ENCODE peak calls at places on chromosomes 5 and 9, in five cellular contexts. P, Y, N, J and X are unnamed samples.

GRCh38 chr5:15344954-15345353 is 155.0 kb upstream of the FBXL7 start:
- DNase-seq in P (no peak), Y (no peak), N (no peak), J (no peak), X (no peak)

GRCh38 chr9:135522931-135523330 is 1.7 kb downstream of the LCN1 start:
- DNase-seq in P (peak; percentile 65), Y (peak; percentile 53), N (no peak), J (no peak), X (no peak)

GRCh38 chr5:145345883-145346282 is 489.3 kb downstream of the PRELID2 start:
- DNase-seq in P (no peak), Y (no peak), N (no peak), J (no peak), X (no peak)

GRCh38 chr9:128891354-128892222 is 9.7 kb downstream of the LRRC8A start:
- DNase-seq in P (no peak), Y (peak; percentile 39), N (no peak), J (no peak), X (no peak)

GRCh38 chr9:132003904-132004303 is 75.8 kb downstream of the MED27 start:
- DNase-seq in P (no peak), Y (no peak), N (no peak), J (no peak), X (no peak)

GRCh38 chr5:34676409-34676808 is 20.3 kb downstream of the RAI14 start:
- DNase-seq in P (no peak), Y (no peak), N (no peak), J (no peak), X (peak; percentile 26)

GRCh38 chr9:96216618-96217017 is 85.4 kb downstream of the HSD17B3 start:
- DNase-seq in P (peak; percentile 62), Y (no peak), N (no peak), J (no peak), X (no peak)

GRCh38 chr5:124895236-124895635 is 148.8 kb upstream of the ZNF608 start:
- DNase-seq in P (no peak), Y (no peak), N (no peak), J (no peak), X (no peak)

GRCh38 chr9:126704157-126704941 is 90.6 kb downstream of the LMX1B start:
- DNase-seq in P (peak; percentile 84), Y (peak; percentile 79), N (peak; percentile 29), J (no peak), X (peak; percentile 70)

GRCh38 chr9:70049236-70049635 is 5.6 kb downstream of the MAMDC2 start:
- DNase-seq in P (peak; percentile 90), Y (no peak), N (no peak), J (peak; percentile 78), X (no peak)

GRCh38 chr9:91994422-91994821 is 44.4 kb upstream of the ROR2 start:
- DNase-seq in P (no peak), Y (no peak), N (no peak), J (no peak), X (no peak)

GRCh38 chr9:93952784-93953491 is 2.2 kb downstream of the BARX1 start:
- DNase-seq in P (peak; percentile 79), Y (peak; percentile 77), N (no peak), J (no peak), X (no peak)

GRCh38 chr9:93956183-93956784 is 1.1 kb upstream of the BARX1 start:
- DNase-seq in P (no peak), Y (no peak), N (no peak), J (no peak), X (no peak)

GRCh38 chr9:93955356-93956182 is 414 bp upstream of the BARX1 start:
- DNase-seq in P (no peak), Y (peak; percentile 89), N (no peak), J (no peak), X (no peak)

GRCh38 chr9:93953492-93954435 is 1.4 kb downstream of the BARX1 start:
- DNase-seq in P (no peak), Y (no peak), N (no peak), J (no peak), X (no peak)

DNA sequence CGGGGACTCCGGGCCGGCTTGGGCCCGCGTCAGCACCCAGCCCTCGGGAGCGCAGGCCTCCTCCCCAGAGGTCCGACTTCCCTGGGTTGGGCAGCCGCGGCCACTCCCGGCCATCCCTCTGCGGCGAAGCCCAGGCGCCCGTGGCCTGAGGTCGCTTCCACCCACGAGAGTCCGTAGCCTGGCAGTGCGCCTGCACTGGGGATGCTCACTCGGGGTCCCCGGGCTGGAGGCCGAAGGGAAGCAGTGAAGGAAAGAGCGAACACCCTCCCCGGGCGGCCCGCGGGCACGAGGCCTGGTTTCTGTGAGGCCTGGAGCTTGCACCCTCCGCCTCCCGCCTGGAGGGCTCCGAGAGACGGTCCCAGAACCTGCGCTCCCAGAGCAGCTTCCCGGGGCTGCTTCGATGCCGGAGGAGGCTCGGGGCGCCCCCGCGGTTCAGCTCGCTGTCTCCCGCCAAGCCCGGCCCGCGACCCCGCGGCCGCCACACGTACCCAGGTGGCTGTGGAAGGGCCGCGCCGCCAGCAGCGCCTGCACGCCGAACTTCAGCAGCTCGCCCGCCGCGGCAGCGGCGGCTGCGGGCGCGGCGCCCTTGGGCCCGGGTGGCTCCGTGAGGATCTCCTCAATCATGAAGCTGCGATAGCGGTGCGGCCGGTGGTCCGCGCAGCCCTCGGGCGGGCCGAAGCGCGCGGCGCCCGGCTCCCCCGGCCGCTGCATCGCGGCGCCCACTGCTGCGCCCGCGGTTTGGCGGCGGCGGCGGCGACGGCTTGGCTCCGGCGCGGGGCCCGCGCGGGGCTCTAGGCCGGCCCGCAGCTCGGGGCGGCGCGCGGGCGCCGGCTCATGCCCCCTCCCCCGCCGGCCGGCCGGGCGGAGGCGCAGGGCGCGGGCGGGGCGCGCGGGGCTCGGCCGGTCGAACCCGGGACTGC is at the start of gene BARX1:
- DNase-seq in P (no peak), Y (peak; percentile 78), N (no peak), J (no peak), X (no peak)
- H3K4me3 ChIP-seq in P (no peak within 1 kb of the TSS), Y (no peak within 1 kb of the TSS), N (no peak within 1 kb of the TSS), J (peak within 1 kb of the TSS; percentile 5), X (peak within 1 kb of the TSS; percentile 16)

GRCh38 chr5:179731791-179732411 is 721 bp upstream of the MAML1 start:
- DNase-seq in P (no peak), Y (peak; percentile 61), N (no peak), J (peak; percentile 25), X (peak; percentile 90)
- H3K4me3 ChIP-seq in P (peak overlapping the region; percentile 87), Y (peak overlapping the region; percentile 64), N (peak overlapping the region; percentile 32), J (peak overlapping the region; percentile 63), X (peak overlapping the region; percentile 12)

GRCh38 chr9:33184947-33185346 is 17.8 kb upstream of the B4GALT1 start:
- DNase-seq in P (no peak), Y (no peak), N (no peak), J (no peak), X (no peak)

GRCh38 chr9:33185406-33185805 is 18.3 kb upstream of the B4GALT1 start:
- DNase-seq in P (no peak), Y (no peak), N (no peak), J (no peak), X (no peak)

GRCh38 chr9:33177633-33178032 is 10.5 kb upstream of the B4GALT1 start:
- DNase-seq in P (no peak), Y (peak; percentile 38), N (no peak), J (no peak), X (no peak)

GRCh38 chr9:33179298-33179697 is 12.2 kb upstream of the B4GALT1 start:
- DNase-seq in P (peak; percentile 15), Y (no peak), N (no peak), J (no peak), X (no peak)

GRCh38 chr9:33180526-33181184 is 13.5 kb upstream of the B4GALT1 start:
- DNase-seq in P (no peak), Y (no peak), N (no peak), J (no peak), X (no peak)
- H3K4me3 ChIP-seq in P (no peak overlapping the region), Y (no peak overlapping the region), N (no peak overlapping the region), J (no peak overlapping the region), X (no peak overlapping the region)

GRCh38 chr5:73451218-73452130 is 2.9 kb upstream of the FOXD1 start:
- DNase-seq in P (peak; percentile 91), Y (peak; percentile 88), N (no peak), J (peak; percentile 63), X (peak; percentile 79)
- H3K4me3 ChIP-seq in P (no peak overlapping the region), Y (peak overlapping the region; percentile 50), N (peak overlapping the region; percentile 37), J (no peak overlapping the region), X (peak overlapping the region; percentile 19)